ENCODE peak calls at places on chromosomes 3 and 15, in nine cellular contexts. One of them, this sample, is unnamed.

GRCh38 chr3:195542261-195542660 is 864 bp downstream of the PPP1R2 start:
- DNase-seq in esophagus muscularis mucosa: peak; percentile 55
- DNase-seq in GM23248: peak; percentile 36
- DNase-seq in upper lobe of right lung: no peak
- DNase-seq in astrocyte: no peak
- DNase-seq in iPS DF 6.9: no peak
- DNase-seq in lower lobe of right lung: no peak
- DNase-seq in CD4-positive, alpha-beta memory T cell: no peak
- DNase-seq in heart left ventricle: no peak
- DNase-seq in this sample: no peak

GRCh38 chr15:69562564-69562963 is 109.9 kb downstream of the RPLP1 start:
- DNase-seq in esophagus muscularis mucosa: no peak
- DNase-seq in GM23248: no peak
- DNase-seq in upper lobe of right lung: no peak
- DNase-seq in astrocyte: no peak
- DNase-seq in iPS DF 6.9: no peak
- DNase-seq in lower lobe of right lung: no peak
- DNase-seq in CD4-positive, alpha-beta memory T cell: no peak
- DNase-seq in heart left ventricle: no peak
- DNase-seq in this sample: no peak

GRCh38 chr3:11530153-11530721 is 113.5 kb downstream of the VGLL4 start:
- DNase-seq in esophagus muscularis mucosa: no peak
- DNase-seq in GM23248: peak; percentile 85
- DNase-seq in upper lobe of right lung: peak; percentile 39
- DNase-seq in astrocyte: peak; percentile 99
- DNase-seq in iPS DF 6.9: no peak
- DNase-seq in lower lobe of right lung: no peak
- DNase-seq in CD4-positive, alpha-beta memory T cell: no peak
- DNase-seq in heart left ventricle: peak; percentile 74
- DNase-seq in this sample: peak; percentile 96

GRCh38 chr3:54056521-54056920 is 65.8 kb upstream of the CACNA2D3 start:
- DNase-seq in esophagus muscularis mucosa: no peak
- DNase-seq in GM23248: peak; percentile 4
- DNase-seq in upper lobe of right lung: no peak
- DNase-seq in astrocyte: peak; percentile 47
- DNase-seq in iPS DF 6.9: no peak
- DNase-seq in lower lobe of right lung: no peak
- DNase-seq in CD4-positive, alpha-beta memory T cell: no peak
- DNase-seq in heart left ventricle: no peak
- DNase-seq in this sample: no peak

GRCh38 chr3:183698318-183698731 is 728 bp downstream of the YEATS2 start:
- DNase-seq in esophagus muscularis mucosa: no peak
- DNase-seq in GM23248: peak; percentile 72
- DNase-seq in upper lobe of right lung: no peak
- DNase-seq in astrocyte: peak; percentile 30
- DNase-seq in iPS DF 6.9: no peak
- DNase-seq in lower lobe of right lung: no peak
- DNase-seq in CD4-positive, alpha-beta memory T cell: peak; percentile 51
- DNase-seq in heart left ventricle: no peak
- DNase-seq in this sample: no peak

GRCh38 chr3:171257251-171258179 is 202.7 kb downstream of the TNIK start:
- DNase-seq in esophagus muscularis mucosa: no peak
- DNase-seq in GM23248: peak; percentile 77
- DNase-seq in upper lobe of right lung: no peak
- DNase-seq in astrocyte: peak; percentile 82
- DNase-seq in iPS DF 6.9: no peak
- DNase-seq in lower lobe of right lung: no peak
- DNase-seq in CD4-positive, alpha-beta memory T cell: peak; percentile 33
- DNase-seq in heart left ventricle: no peak
- DNase-seq in this sample: no peak

GRCh38 chr3:138945646-138946553 is 1.0 kb downstream of the FOXL2 start:
- DNase-seq in esophagus muscularis mucosa: no peak
- DNase-seq in GM23248: peak; percentile 80
- DNase-seq in upper lobe of right lung: no peak
- DNase-seq in astrocyte: no peak
- DNase-seq in iPS DF 6.9: no peak
- DNase-seq in lower lobe of right lung: no peak
- DNase-seq in CD4-positive, alpha-beta memory T cell: peak; percentile 20
- DNase-seq in heart left ventricle: no peak
- DNase-seq in this sample: no peak

GRCh38 chr3:50246517-50246954 is 10.5 kb downstream of the GNAI2 start:
- DNase-seq in esophagus muscularis mucosa: no peak
- DNase-seq in GM23248: peak; percentile 99
- DNase-seq in upper lobe of right lung: peak; percentile 74
- DNase-seq in astrocyte: peak; percentile 96
- DNase-seq in iPS DF 6.9: no peak
- DNase-seq in lower lobe of right lung: peak; percentile 74
- DNase-seq in CD4-positive, alpha-beta memory T cell: peak; percentile 86
- DNase-seq in heart left ventricle: no peak
- DNase-seq in this sample: peak; percentile 97

GRCh38 chr15:81311834-81312459 is 12.0 kb downstream of the STARD5 start:
- DNase-seq in esophagus muscularis mucosa: no peak
- DNase-seq in GM23248: peak; percentile 87
- DNase-seq in upper lobe of right lung: no peak
- DNase-seq in astrocyte: peak; percentile 59
- DNase-seq in iPS DF 6.9: no peak
- DNase-seq in lower lobe of right lung: no peak
- DNase-seq in CD4-positive, alpha-beta memory T cell: no peak
- DNase-seq in heart left ventricle: no peak
- DNase-seq in this sample: no peak

GRCh38 chr15:100593431-100593830 is 8.6 kb downstream of the LINS1 start:
- DNase-seq in esophagus muscularis mucosa: no peak
- DNase-seq in GM23248: no peak
- DNase-seq in upper lobe of right lung: no peak
- DNase-seq in astrocyte: no peak
- DNase-seq in iPS DF 6.9: no peak
- DNase-seq in lower lobe of right lung: no peak
- DNase-seq in CD4-positive, alpha-beta memory T cell: no peak
- DNase-seq in heart left ventricle: no peak
- DNase-seq in this sample: no peak
- H3K9me3 ChIP-seq in esophagus muscularis mucosa: no peaks in the 10 kb centered on the region
- H3K9me3 ChIP-seq in GM23248: peaks cover 3% of the 10 kb centered on the region
- H3K9me3 ChIP-seq in upper lobe of right lung: no peaks in the 10 kb centered on the region
- H3K9me3 ChIP-seq in astrocyte: peaks cover 9% of the 10 kb centered on the region
- H3K9me3 ChIP-seq in iPS DF 6.9: no peaks in the 10 kb centered on the region
- H3K9me3 ChIP-seq in lower lobe of right lung: peaks cover 8% of the 10 kb centered on the region
- H3K9me3 ChIP-seq in CD4-positive, alpha-beta memory T cell: peaks cover 8% of the 10 kb centered on the region
- H3K9me3 ChIP-seq in heart left ventricle: peaks cover 7% of the 10 kb centered on the region
- H3K9me3 ChIP-seq in this sample: peaks cover 29% of the 10 kb centered on the region

GRCh38 chr15:25181290-25182097 is 226.7 kb downstream of the SNRPN start:
- DNase-seq in esophagus muscularis mucosa: peak; percentile 60
- DNase-seq in GM23248: no peak
- DNase-seq in upper lobe of right lung: peak; percentile 40
- DNase-seq in astrocyte: no peak
- DNase-seq in iPS DF 6.9: no peak
- DNase-seq in lower lobe of right lung: peak; percentile 34
- DNase-seq in CD4-positive, alpha-beta memory T cell: no peak
- DNase-seq in heart left ventricle: peak; percentile 42
- DNase-seq in this sample: peak; percentile 62

GRCh38 chr15:25180606-25181289 is 226.0 kb downstream of the SNRPN start:
- DNase-seq in esophagus muscularis mucosa: peak; percentile 79
- DNase-seq in GM23248: no peak
- DNase-seq in upper lobe of right lung: peak; percentile 38
- DNase-seq in astrocyte: no peak
- DNase-seq in iPS DF 6.9: no peak
- DNase-seq in lower lobe of right lung: peak; percentile 9
- DNase-seq in CD4-positive, alpha-beta memory T cell: no peak
- DNase-seq in heart left ventricle: peak; percentile 27
- DNase-seq in this sample: peak; percentile 49

GRCh38 chr15:25182736-25183445 is 228.1 kb downstream of the SNRPN start:
- DNase-seq in esophagus muscularis mucosa: no peak
- DNase-seq in GM23248: no peak
- DNase-seq in upper lobe of right lung: peak; percentile 39
- DNase-seq in astrocyte: no peak
- DNase-seq in iPS DF 6.9: peak; percentile 2
- DNase-seq in lower lobe of right lung: peak; percentile 24
- DNase-seq in CD4-positive, alpha-beta memory T cell: no peak
- DNase-seq in heart left ventricle: peak; percentile 42
- DNase-seq in this sample: peak; percentile 57

GRCh38 chr15:25183581-25184330 is 229.0 kb downstream of the SNRPN start:
- DNase-seq in esophagus muscularis mucosa: no peak
- DNase-seq in GM23248: no peak
- DNase-seq in upper lobe of right lung: peak; percentile 40
- DNase-seq in astrocyte: no peak
- DNase-seq in iPS DF 6.9: no peak
- DNase-seq in lower lobe of right lung: peak; percentile 20
- DNase-seq in CD4-positive, alpha-beta memory T cell: no peak
- DNase-seq in heart left ventricle: peak; percentile 25
- DNase-seq in this sample: peak; percentile 44

DNA sequence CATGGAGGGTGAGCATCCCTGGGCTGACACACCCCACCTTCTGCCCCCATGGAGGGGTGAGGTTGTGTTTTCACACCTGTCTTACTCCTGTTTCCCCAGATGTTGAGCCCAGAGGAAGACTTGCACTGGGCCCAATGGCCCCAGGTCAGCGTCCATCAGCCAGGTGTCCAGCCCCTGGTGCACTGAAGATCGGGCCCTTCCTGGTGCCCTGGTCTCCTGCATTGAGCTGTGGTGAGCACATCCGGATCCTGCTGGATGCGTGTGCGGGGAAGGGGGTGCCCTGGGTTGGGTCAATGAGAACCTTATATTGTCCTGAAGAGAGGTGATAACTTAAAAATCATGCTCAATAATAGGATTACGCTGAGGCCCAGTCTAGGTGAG is 227.3 kb downstream of the SNRPN start:
- DNase-seq in esophagus muscularis mucosa: no peak
- DNase-seq in GM23248: no peak
- DNase-seq in upper lobe of right lung: peak; percentile 28
- DNase-seq in astrocyte: no peak
- DNase-seq in iPS DF 6.9: no peak
- DNase-seq in lower lobe of right lung: peak; percentile 15
- DNase-seq in CD4-positive, alpha-beta memory T cell: no peak
- DNase-seq in heart left ventricle: no peak
- DNase-seq in this sample: peak; percentile 51
- H3K9me3 ChIP-seq in esophagus muscularis mucosa: peaks cover 33% of the 10 kb centered on the region
- H3K9me3 ChIP-seq in GM23248: no peaks in the 10 kb centered on the region
- H3K9me3 ChIP-seq in upper lobe of right lung: no peaks in the 10 kb centered on the region
- H3K9me3 ChIP-seq in astrocyte: peaks cover 14% of the 10 kb centered on the region
- H3K9me3 ChIP-seq in iPS DF 6.9: peaks cover 20% of the 10 kb centered on the region
- H3K9me3 ChIP-seq in lower lobe of right lung: peaks cover 6% of the 10 kb centered on the region
- H3K9me3 ChIP-seq in CD4-positive, alpha-beta memory T cell: no peaks in the 10 kb centered on the region
- H3K9me3 ChIP-seq in heart left ventricle: peaks cover 5% of the 10 kb centered on the region
- H3K9me3 ChIP-seq in this sample: peaks cover 59% of the 10 kb centered on the region

GRCh38 chr3:44761347-44762169 is at the start of the genes KIAA1143 and KIF15:
- DNase-seq in esophagus muscularis mucosa: peak; percentile 98
- DNase-seq in GM23248: peak; percentile 97
- DNase-seq in upper lobe of right lung: peak; percentile 98
- DNase-seq in astrocyte: peak; percentile 84
- DNase-seq in iPS DF 6.9: peak; percentile 97
- DNase-seq in lower lobe of right lung: peak; percentile 98
- DNase-seq in CD4-positive, alpha-beta memory T cell: peak; percentile 94
- DNase-seq in heart left ventricle: peak; percentile 98
- DNase-seq in this sample: peak; percentile 91
- H3K9me3 ChIP-seq in esophagus muscularis mucosa: no peaks in the 10 kb centered on the region
- H3K9me3 ChIP-seq in GM23248: no peaks in the 10 kb centered on the region
- H3K9me3 ChIP-seq in upper lobe of right lung: no peaks in the 10 kb centered on the region
- H3K9me3 ChIP-seq in astrocyte: peaks cover 8% of the 10 kb centered on the region
- H3K9me3 ChIP-seq in iPS DF 6.9: no peaks in the 10 kb centered on the region
- H3K9me3 ChIP-seq in lower lobe of right lung: peaks cover 3% of the 10 kb centered on the region
- H3K9me3 ChIP-seq in CD4-positive, alpha-beta memory T cell: no peaks in the 10 kb centered on the region
- H3K9me3 ChIP-seq in heart left ventricle: peaks cover 8% of the 10 kb centered on the region
- H3K9me3 ChIP-seq in this sample: peaks cover 3% of the 10 kb centered on the region

GRCh38 chr3:93910085-93910484 is 63.6 kb downstream of the PROS1 start:
- DNase-seq in esophagus muscularis mucosa: no peak
- DNase-seq in GM23248: peak; percentile 14
- DNase-seq in upper lobe of right lung: no peak
- DNase-seq in astrocyte: peak; percentile 2
- DNase-seq in iPS DF 6.9: no peak
- DNase-seq in lower lobe of right lung: no peak
- DNase-seq in CD4-positive, alpha-beta memory T cell: no peak
- DNase-seq in heart left ventricle: no peak
- DNase-seq in this sample: no peak
- H3K9me3 ChIP-seq in esophagus muscularis mucosa: peaks cover 5% of the 10 kb centered on the region
- H3K9me3 ChIP-seq in GM23248: no peaks in the 10 kb centered on the region
- H3K9me3 ChIP-seq in upper lobe of right lung: no peaks in the 10 kb centered on the region
- H3K9me3 ChIP-seq in astrocyte: no peaks in the 10 kb centered on the region
- H3K9me3 ChIP-seq in iPS DF 6.9: no peaks in the 10 kb centered on the region
- H3K9me3 ChIP-seq in lower lobe of right lung: no peaks in the 10 kb centered on the region
- H3K9me3 ChIP-seq in CD4-positive, alpha-beta memory T cell: no peaks in the 10 kb centered on the region
- H3K9me3 ChIP-seq in heart left ventricle: peaks cover 10% of the 10 kb centered on the region
- H3K9me3 ChIP-seq in this sample: no peaks in the 10 kb centered on the region

DNA sequence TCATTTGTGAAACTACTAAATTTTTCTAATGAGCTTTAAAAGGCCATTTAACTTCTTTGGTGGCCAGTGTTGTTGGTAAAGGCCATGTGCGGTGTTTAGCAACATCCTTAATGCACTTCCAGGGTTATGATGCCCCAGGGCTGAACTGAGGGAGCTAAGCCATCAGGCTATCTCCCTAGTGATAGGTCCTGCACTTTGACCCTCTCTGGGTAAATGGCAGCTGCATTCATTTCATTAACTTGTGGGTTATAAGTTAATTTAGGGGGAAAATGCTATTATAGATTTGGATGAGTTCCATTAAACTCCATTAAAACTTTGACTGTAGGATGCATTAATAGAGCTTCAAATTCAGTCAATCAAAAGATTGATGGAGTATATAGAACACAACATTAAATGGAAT is 366.7 kb upstream of the ZNF717 start:
- DNase-seq in esophagus muscularis mucosa: no peak
- DNase-seq in GM23248: no peak
- DNase-seq in upper lobe of right lung: no peak
- DNase-seq in astrocyte: no peak
- DNase-seq in iPS DF 6.9: no peak
- DNase-seq in lower lobe of right lung: no peak
- DNase-seq in CD4-positive, alpha-beta memory T cell: no peak
- DNase-seq in heart left ventricle: no peak
- DNase-seq in this sample: no peak
- H3K9me3 ChIP-seq in esophagus muscularis mucosa: peaks cover 8% of the 10 kb centered on the region
- H3K9me3 ChIP-seq in GM23248: no peaks in the 10 kb centered on the region
- H3K9me3 ChIP-seq in upper lobe of right lung: peaks cover 4% of the 10 kb centered on the region
- H3K9me3 ChIP-seq in astrocyte: no peaks in the 10 kb centered on the region
- H3K9me3 ChIP-seq in iPS DF 6.9: no peaks in the 10 kb centered on the region
- H3K9me3 ChIP-seq in lower lobe of right lung: peaks cover 13% of the 10 kb centered on the region
- H3K9me3 ChIP-seq in CD4-positive, alpha-beta memory T cell: no peaks in the 10 kb centered on the region
- H3K9me3 ChIP-seq in heart left ventricle: no peaks in the 10 kb centered on the region
- H3K9me3 ChIP-seq in this sample: no peaks in the 10 kb centered on the region

DNA sequence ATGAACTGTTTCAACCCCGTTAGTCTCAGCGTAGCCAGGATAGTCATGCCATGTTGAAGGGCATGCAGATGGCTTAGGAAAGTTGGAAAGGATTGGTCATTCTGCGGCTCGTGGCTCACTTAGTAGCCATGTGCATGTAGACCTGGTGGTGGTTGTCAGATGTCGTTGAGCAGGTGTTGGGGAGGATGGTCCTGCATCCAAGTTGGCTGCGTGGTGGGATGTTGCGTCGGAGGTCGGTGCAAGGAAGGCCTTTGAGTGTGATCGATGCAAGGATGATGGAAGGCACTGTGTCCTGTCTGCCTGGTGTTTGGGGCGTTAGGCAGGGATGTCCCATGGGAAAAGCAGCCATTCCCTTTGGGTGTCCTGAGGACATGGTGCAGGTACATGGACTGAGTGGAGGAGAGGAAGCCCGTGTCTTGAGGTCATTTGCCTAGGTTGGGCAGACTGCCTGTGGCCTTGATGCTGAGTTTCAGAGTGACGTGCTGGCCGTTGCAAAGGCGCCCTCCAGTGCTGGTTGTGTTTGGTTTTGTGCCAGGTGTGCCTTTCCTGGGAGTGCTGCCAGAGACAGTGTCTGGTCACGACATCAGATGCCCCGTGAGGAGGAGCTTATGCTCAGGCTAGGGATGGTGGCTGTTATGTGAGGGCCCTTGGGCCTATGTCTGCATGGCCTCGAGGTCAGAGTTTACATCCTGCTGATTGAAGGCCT is 103.4 kb downstream of the SNRPN start:
- DNase-seq in esophagus muscularis mucosa: no peak
- DNase-seq in GM23248: no peak
- DNase-seq in upper lobe of right lung: peak; percentile 46
- DNase-seq in astrocyte: no peak
- DNase-seq in iPS DF 6.9: no peak
- DNase-seq in lower lobe of right lung: peak; percentile 33
- DNase-seq in CD4-positive, alpha-beta memory T cell: no peak
- DNase-seq in heart left ventricle: peak; percentile 27
- DNase-seq in this sample: peak; percentile 52
- H3K9me3 ChIP-seq in esophagus muscularis mucosa: peaks cover 100% of the 10 kb centered on the region
- H3K9me3 ChIP-seq in GM23248: no peaks in the 10 kb centered on the region
- H3K9me3 ChIP-seq in upper lobe of right lung: peaks cover 100% of the 10 kb centered on the region
- H3K9me3 ChIP-seq in astrocyte: peaks cover 100% of the 10 kb centered on the region
- H3K9me3 ChIP-seq in iPS DF 6.9: peaks cover 6% of the 10 kb centered on the region
- H3K9me3 ChIP-seq in lower lobe of right lung: peaks cover 100% of the 10 kb centered on the region
- H3K9me3 ChIP-seq in CD4-positive, alpha-beta memory T cell: peaks cover 97% of the 10 kb centered on the region
- H3K9me3 ChIP-seq in heart left ventricle: peaks cover 100% of the 10 kb centered on the region
- H3K9me3 ChIP-seq in this sample: peaks cover 83% of the 10 kb centered on the region